ENCODE peak calls at places on chromosomes 4 and X, in five cellular contexts. B, H, M, E and P are unnamed samples.
A peak's percentile ranks its signal among the peaks of the same experiment; 100 is the strongest.

GRCh38 chrX:2848806-2849420 is 20.2 kb downstream of the GYG2 start:
- DNase-seq in E (no peak), B (no peak), H (no peak), M (peak; percentile 16), P (no peak)

GRCh38 chr4:47031011-47031678 is at the start of gene GABRB1:
- DNase-seq in E (peak; percentile 20), M (no peak), H (no peak), B (no peak), P (no peak)

GRCh38 chr4:147638942-147639341 is 21.7 kb downstream of the TMEM184C start:
- DNase-seq in E (no peak), M (no peak), B (no peak), H (no peak), P (no peak)

GRCh38 chrX:74395556-74395955 is 25.7 kb upstream of the SLC16A2 start:
- DNase-seq in E (no peak), B (no peak), H (no peak), M (no peak), P (no peak)

GRCh38 chrX:54248309-54248708 is 65.3 kb upstream of the FAM120C start:
- DNase-seq in E (peak; percentile 7), B (no peak), H (no peak), M (no peak), P (no peak)

GRCh38 chr4:24007740-24008348 is 118.0 kb upstream of the PPARGC1A start:
- DNase-seq in H (no peak), E (no peak), B (no peak), M (no peak), P (no peak)

GRCh38 chrX:92260102-92260501 is 480.9 kb downstream of the PCDH11X start:
- DNase-seq in M (no peak), H (no peak), B (no peak), E (no peak), P (no peak)

GRCh38 chr4:107247738-107248137 is 211.6 kb upstream of the DKK2 start:
- DNase-seq in E (no peak), M (no peak), H (no peak), B (no peak), P (no peak)

GRCh38 chr4:82515705-82516104 is 46.1 kb downstream of the TMEM150C start:
- DNase-seq in E (no peak), B (no peak), H (no peak), M (peak; percentile 63), P (peak; percentile 14)

GRCh38 chrX:12984629-12985303 is 9.9 kb downstream of the TMSB4X start:
- DNase-seq in H (no peak), M (no peak), E (peak; percentile 68), B (no peak), P (no peak)

GRCh38 chr4:5460106-5460801 is 248.1 kb downstream of the EVC2 start:
- DNase-seq in E (no peak), H (no peak), B (no peak), M (no peak), P (no peak)

GRCh38 chr4:7630559-7631287 is 196.0 kb upstream of the PSAPL1 start:
- DNase-seq in M (peak; percentile 42), H (no peak), B (no peak), E (no peak), P (peak; percentile 61)

GRCh38 chr4:146063143-146063542 is 112.4 kb upstream of the LSM6 start:
- DNase-seq in M (no peak), H (no peak), B (no peak), E (no peak), P (no peak)

GRCh38 chrX:107561468-107562215 is 66.7 kb upstream of the PRPS1 start:
- DNase-seq in M (no peak), H (no peak), E (no peak), B (no peak), P (no peak)

GRCh38 chr4:17111959-17112659 is 213.7 kb upstream of the LDB2 start:
- DNase-seq in B (no peak), H (no peak), E (no peak), M (no peak), P (no peak)

GRCh38 chrX:27555514-27555913 is 34.6 kb upstream of the DCAF8L2 start:
- DNase-seq in E (no peak), B (no peak), M (no peak), H (no peak), P (no peak)